ENCODE peak calls at places on chromosome 10, in seven cellular contexts. One of them, this sample, is unnamed.

GRCh38 chr10:128047991-128048826 is 78.0 kb downstream of the MKI67 start:
- DNase-seq in foreskin melanocyte: peak; percentile 72
- DNase-seq in BE2C: no peak
- DNase-seq in PC-3: peak; percentile 65
- DNase-seq in activated T-helper 1 cell treated with Interleukin-2 at 50 U/mL for 16 hours: no peak
- DNase-seq in LHCN-M2: no peak
- DNase-seq in HuH-7: peak; percentile 29
- DNase-seq in this sample: peak; percentile 81

GRCh38 chr10:81679291-81679690 is 195.7 kb upstream of the NRG3 start:
- DNase-seq in PC-3: no peak
- DNase-seq in activated T-helper 1 cell treated with Interleukin-2 at 50 U/mL for 16 hours: no peak
- DNase-seq in HuH-7: no peak
- DNase-seq in foreskin melanocyte: no peak
- DNase-seq in BE2C: no peak
- DNase-seq in LHCN-M2: no peak
- DNase-seq in this sample: no peak

GRCh38 chr10:34709637-34710390 is 105.3 kb downstream of the PARD3 start:
- DNase-seq in PC-3: no peak
- DNase-seq in BE2C: no peak
- DNase-seq in LHCN-M2: no peak
- DNase-seq in foreskin melanocyte: no peak
- DNase-seq in HuH-7: no peak
- DNase-seq in activated T-helper 1 cell treated with Interleukin-2 at 50 U/mL for 16 hours: no peak
- DNase-seq in this sample: peak; percentile 48

GRCh38 chr10:66931949-66932343 is 6.1 kb downstream of the LRRTM3 start:
- DNase-seq in foreskin melanocyte: peak; percentile 15
- DNase-seq in HuH-7: no peak
- DNase-seq in PC-3: peak; percentile 59
- DNase-seq in activated T-helper 1 cell treated with Interleukin-2 at 50 U/mL for 16 hours: no peak
- DNase-seq in BE2C: peak; percentile 57
- DNase-seq in LHCN-M2: no peak
- DNase-seq in this sample: no peak

GRCh38 chr10:14235511-14235910 is 95.2 kb downstream of the FRMD4A start:
- DNase-seq in BE2C: no peak
- DNase-seq in PC-3: no peak
- DNase-seq in activated T-helper 1 cell treated with Interleukin-2 at 50 U/mL for 16 hours: no peak
- DNase-seq in LHCN-M2: no peak
- DNase-seq in foreskin melanocyte: no peak
- DNase-seq in HuH-7: no peak
- DNase-seq in this sample: no peak

GRCh38 chr10:61744469-61744868 is 81.7 kb downstream of the CABCOCO1 start:
- DNase-seq in activated T-helper 1 cell treated with Interleukin-2 at 50 U/mL for 16 hours: no peak
- DNase-seq in foreskin melanocyte: no peak
- DNase-seq in PC-3: peak; percentile 92
- DNase-seq in LHCN-M2: no peak
- DNase-seq in BE2C: peak; percentile 11
- DNase-seq in HuH-7: no peak
- DNase-seq in this sample: no peak

GRCh38 chr10:49609283-49610014 is 661 bp upstream of the SLC18A3 start:
- DNase-seq in activated T-helper 1 cell treated with Interleukin-2 at 50 U/mL for 16 hours: no peak
- DNase-seq in LHCN-M2: no peak
- DNase-seq in BE2C: peak; percentile 70
- DNase-seq in HuH-7: no peak
- DNase-seq in foreskin melanocyte: no peak
- DNase-seq in PC-3: no peak
- DNase-seq in this sample: no peak

GRCh38 chr10:87094373-87095240 is at the start of the genes GLUD1 and SHLD2:
- DNase-seq in BE2C: peak; percentile 96
- DNase-seq in LHCN-M2: peak; percentile 88
- DNase-seq in HuH-7: peak; percentile 87
- DNase-seq in activated T-helper 1 cell treated with Interleukin-2 at 50 U/mL for 16 hours: peak; percentile 85
- DNase-seq in foreskin melanocyte: peak; percentile 84
- DNase-seq in PC-3: peak; percentile 84
- DNase-seq in this sample: peak; percentile 84

GRCh38 chr10:99431190-99431549 is 746 bp upstream of the GOT1 start:
- DNase-seq in LHCN-M2: peak; percentile 31
- DNase-seq in HuH-7: no peak
- DNase-seq in BE2C: peak; percentile 31
- DNase-seq in PC-3: peak; percentile 32
- DNase-seq in foreskin melanocyte: no peak
- DNase-seq in activated T-helper 1 cell treated with Interleukin-2 at 50 U/mL for 16 hours: no peak
- DNase-seq in this sample: peak; percentile 40

GRCh38 chr10:113423877-113424276 is 129.0 kb upstream of the HABP2 start:
- DNase-seq in BE2C: no peak
- DNase-seq in foreskin melanocyte: no peak
- DNase-seq in LHCN-M2: no peak
- DNase-seq in HuH-7: no peak
- DNase-seq in activated T-helper 1 cell treated with Interleukin-2 at 50 U/mL for 16 hours: no peak
- DNase-seq in PC-3: no peak
- DNase-seq in this sample: no peak

GRCh38 chr10:130547368-130547767 is 411.2 kb downstream of the GLRX3 start:
- DNase-seq in LHCN-M2: no peak
- DNase-seq in activated T-helper 1 cell treated with Interleukin-2 at 50 U/mL for 16 hours: no peak
- DNase-seq in HuH-7: no peak
- DNase-seq in BE2C: no peak
- DNase-seq in foreskin melanocyte: no peak
- DNase-seq in PC-3: no peak
- DNase-seq in this sample: peak; percentile 10

GRCh38 chr10:37739181-37739580 is 118.2 kb downstream of the ZNF248 start:
- DNase-seq in LHCN-M2: no peak
- DNase-seq in PC-3: no peak
- DNase-seq in foreskin melanocyte: no peak
- DNase-seq in HuH-7: no peak
- DNase-seq in activated T-helper 1 cell treated with Interleukin-2 at 50 U/mL for 16 hours: no peak
- DNase-seq in BE2C: no peak
- DNase-seq in this sample: no peak

GRCh38 chr10:3886666-3887251 is 101.8 kb upstream of the KLF6 start:
- DNase-seq in LHCN-M2: peak; percentile 81
- DNase-seq in BE2C: peak; percentile 22
- DNase-seq in HuH-7: no peak
- DNase-seq in PC-3: peak; percentile 51
- DNase-seq in foreskin melanocyte: no peak
- DNase-seq in activated T-helper 1 cell treated with Interleukin-2 at 50 U/mL for 16 hours: no peak
- DNase-seq in this sample: peak; percentile 99

GRCh38 chr10:58515296-58515956 is 2.8 kb downstream of the BICC1 start:
- DNase-seq in HuH-7: no peak
- DNase-seq in LHCN-M2: no peak
- DNase-seq in foreskin melanocyte: no peak
- DNase-seq in BE2C: no peak
- DNase-seq in activated T-helper 1 cell treated with Interleukin-2 at 50 U/mL for 16 hours: no peak
- DNase-seq in PC-3: peak; percentile 58
- DNase-seq in this sample: no peak

GRCh38 chr10:929965-930364 is 1.5 kb downstream of the LARP4B start:
- DNase-seq in activated T-helper 1 cell treated with Interleukin-2 at 50 U/mL for 16 hours: no peak
- DNase-seq in foreskin melanocyte: no peak
- DNase-seq in HuH-7: no peak
- DNase-seq in BE2C: no peak
- DNase-seq in PC-3: no peak
- DNase-seq in LHCN-M2: no peak
- DNase-seq in this sample: no peak

GRCh38 chr10:1504286-1504685 is 233.0 kb downstream of the ADARB2 start:
- DNase-seq in HuH-7: no peak
- DNase-seq in PC-3: no peak
- DNase-seq in BE2C: no peak
- DNase-seq in foreskin melanocyte: no peak
- DNase-seq in LHCN-M2: no peak
- DNase-seq in activated T-helper 1 cell treated with Interleukin-2 at 50 U/mL for 16 hours: no peak
- DNase-seq in this sample: no peak

GRCh38 chr10:97852277-97852676 is 2.6 kb downstream of the GOLGA7B start:
- DNase-seq in HuH-7: no peak
- DNase-seq in BE2C: no peak
- DNase-seq in activated T-helper 1 cell treated with Interleukin-2 at 50 U/mL for 16 hours: no peak
- DNase-seq in PC-3: no peak
- DNase-seq in foreskin melanocyte: no peak
- DNase-seq in LHCN-M2: no peak
- DNase-seq in this sample: no peak

GRCh38 chr10:77371848-77372247 is 265.8 kb downstream of the KCNMA1 start:
- DNase-seq in BE2C: no peak
- DNase-seq in activated T-helper 1 cell treated with Interleukin-2 at 50 U/mL for 16 hours: no peak
- DNase-seq in PC-3: peak; percentile 88
- DNase-seq in HuH-7: no peak
- DNase-seq in LHCN-M2: no peak
- DNase-seq in foreskin melanocyte: peak; percentile 58
- DNase-seq in this sample: no peak

This sample was measured in choroid plexus epithelial cell.